ENCODE peak calls at places on chromosomes 2 and 18, in ten cellular contexts. I is substantia nigra; R is NCI-H2107; G is AG08395; Q is activated CD4-positive, alpha-beta memory T cell treated with anti-CD3 and anti-CD28 coated beads for 36 hours; P is GOT3; A is RWPE1; X is astrocyte of the cerebellum; D is HEK293T; K is HuH-7.5. W is an unnamed sample.

GRCh38 chr2:9287400-9288059 is 80.9 kb downstream of the ASAP2 start:
- DNase-seq in K (no peak), G (peak), D (no peak), A (peak), Q (no peak), R (no peak), I (no peak), P (peak), X (peak), W (peak)

GRCh38 chr18:58400337-58400885 is 228.5 kb downstream of the ALPK2 start:
- DNase-seq in R (no peak), X (no peak), I (no peak), K (no peak), G (peak), Q (peak), P (no peak), A (no peak), D (no peak), W (no peak)

GRCh38 chr2:81481994-81482368 is 1177.4 kb upstream of the LRRTM1 start:
- DNase-seq in Q (no peak), P (no peak), R (no peak), X (no peak), A (no peak), I (no peak), K (peak), G (no peak), D (no peak), W (no peak)

GRCh38 chr2:240505946-240506345 is 51.8 kb downstream of the ANKMY1 start:
- DNase-seq in G (no peak), A (no peak), Q (no peak), R (no peak), D (no peak), I (no peak), K (no peak), X (no peak), P (no peak), W (no peak)

GRCh38 chr18:11689972-11690570 is 1.0 kb downstream of the GNAL start:
- DNase-seq in K (peak), I (no peak), R (no peak), P (no peak), D (peak), Q (no peak), G (no peak), A (no peak), X (peak), W (no peak)

GRCh38 chr2:222306393-222307137 is 7.8 kb upstream of the PAX3 start:
- DNase-seq in Q (no peak), A (no peak), D (no peak), I (no peak), G (no peak), X (no peak), P (no peak), R (no peak), K (no peak), W (no peak)

GRCh38 chr18:13809521-13810252 is 14.3 kb upstream of the MC5R start:
- DNase-seq in G (no peak), P (no peak), X (no peak), A (no peak), D (no peak), K (no peak), R (no peak), Q (no peak), I (no peak), W (no peak)

GRCh38 chr2:101706819-101707177 is 9.3 kb downstream of the MAP4K4 start:
- DNase-seq in I (no peak), R (no peak), X (no peak), D (no peak), G (no peak), A (no peak), K (no peak), Q (peak), P (no peak), W (no peak)

GRCh38 chr2:164976301-164976700 is 21.0 kb upstream of the SLC38A11 start:
- DNase-seq in A (no peak), R (no peak), Q (no peak), D (no peak), K (no peak), I (no peak), G (no peak), X (no peak), P (no peak), W (no peak)

W was measured in epithelial cell of prostate.